ENCODE peak calls at places on chromosomes 2 and 18, in six cellular contexts. X, E, C, I, W and D are unnamed samples.

GRCh38 chr2:88694015-88694414 is 2.5 kb downstream of the RPIA start:
- DNase-seq in W (no peak), C (no peak), E (no peak), I (no peak), X (no peak), D (no peak)

GRCh38 chr18:3281456-3282400 is 19.8 kb downstream of the MYL12B start:
- DNase-seq in X (peak), I (no peak), W (no peak), E (no peak), C (no peak), D (peak)

GRCh38 chr2:224948859-224949258 is 93.4 kb downstream of the DOCK10 start:
- DNase-seq in C (no peak), W (peak), E (no peak), I (no peak), X (peak), D (peak)

GRCh38 chr2:178414266-178415247 is 36.4 kb downstream of the PRKRA start:
- DNase-seq in C (peak), E (peak), I (peak), W (peak), X (peak), D (peak)

GRCh38 chr2:73269686-73270465 is 14.4 kb downstream of the FBXO41 start:
- DNase-seq in X (no peak), W (no peak), C (no peak), E (no peak), I (no peak), D (no peak)

GRCh38 chr2:128600606-128601297 is 282.1 kb upstream of the HS6ST1 start:
- DNase-seq in E (no peak), X (no peak), W (no peak), I (no peak), C (no peak), D (no peak)

GRCh38 chr18:13568443-13569392 is 157.6 kb downstream of the FAM210A start:
- DNase-seq in W (no peak), C (no peak), I (no peak), X (no peak), E (no peak), D (no peak)

GRCh38 chr2:49839818-49840217 is 685.5 kb upstream of the FSHR start:
- DNase-seq in X (no peak), C (no peak), I (no peak), E (no peak), W (no peak), D (no peak)

GRCh38 chr2:86201951-86202692 is 2.9 kb downstream of the MRPL35 start:
- DNase-seq in W (no peak), E (no peak), I (no peak), X (no peak), C (no peak), D (no peak)

GRCh38 chr2:191976436-191976835 is 129.5 kb upstream of the CAVIN2 start:
- DNase-seq in C (peak), W (no peak), X (no peak), I (no peak), E (no peak), D (no peak)

GRCh38 chr18:35661483-35662146 is 80.1 kb downstream of the GALNT1 start:
- DNase-seq in W (no peak), X (no peak), E (no peak), C (no peak), I (no peak), D (no peak)

GRCh38 chr2:99880148-99880983 is 262.0 kb downstream of the AFF3 start:
- DNase-seq in E (no peak), W (no peak), I (no peak), X (peak), C (no peak), D (peak)

GRCh38 chr18:65750421-65751144 is at the start of gene CDH7:
- DNase-seq in I (no peak), C (no peak), E (no peak), W (no peak), X (peak), D (no peak)

GRCh38 chr2:127526142-127526939 is at the start of gene IWS1:
- DNase-seq in E (peak), W (peak), X (peak), I (peak), C (peak), D (peak)
- TF ChIP-seq CTCF in E (peak), W (peak), X (peak), I (peak), C (no peak), D (peak)

GRCh38 chr2:48205137-48205798 is 299.0 kb upstream of the FBXO11 start:
- DNase-seq in C (no peak), W (no peak), E (no peak), X (no peak), I (no peak), D (no peak)
- TF ChIP-seq CTCF in C (no peak), W (peak), E (no peak), X (no peak), I (no peak), D (peak)

DNA sequence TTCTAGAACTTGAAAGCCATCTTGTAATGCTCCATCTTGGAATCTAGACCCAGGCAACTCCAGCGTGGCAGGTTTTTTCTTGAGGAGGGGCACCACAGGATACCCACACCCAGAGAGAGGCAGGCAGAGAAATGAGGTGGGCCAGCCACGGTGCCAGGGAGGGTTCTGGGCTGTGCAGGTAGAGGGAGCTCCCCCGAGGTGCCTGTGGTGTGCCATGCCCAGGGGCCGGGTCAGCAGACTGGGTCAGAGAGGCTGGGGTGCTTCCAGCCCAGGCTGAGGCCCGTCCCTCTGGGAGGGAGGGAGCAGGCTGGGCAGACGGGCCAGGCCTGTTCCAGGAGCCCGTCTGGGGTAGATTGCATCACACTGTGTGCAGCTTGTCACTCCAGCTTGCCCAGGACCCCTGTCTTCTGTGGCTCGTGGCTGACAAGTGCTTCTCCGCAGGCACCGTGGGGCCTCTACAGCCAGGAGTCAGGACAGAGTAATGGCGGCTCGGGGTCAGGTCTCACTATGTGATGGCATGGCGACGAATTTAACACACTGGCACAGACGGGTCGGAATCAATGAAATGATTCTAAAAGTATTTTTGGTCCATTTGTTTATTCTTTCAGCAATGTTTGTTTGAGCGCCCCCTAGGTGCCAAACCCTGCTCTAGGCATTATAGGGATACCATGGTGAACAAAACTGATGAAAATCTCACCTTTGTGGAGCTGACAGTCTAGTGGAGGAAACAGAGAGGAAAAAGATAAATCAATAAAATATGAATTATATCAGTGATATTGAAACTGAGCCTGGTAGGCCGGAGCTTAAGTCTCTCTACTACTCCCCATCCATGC is 144.0 kb downstream of the ACOXL start:
- DNase-seq in E (no peak), C (no peak), X (no peak), W (no peak), I (no peak), D (no peak)
- TF ChIP-seq CTCF in E (no peak), C (no peak), X (no peak), W (no peak), I (no peak), D (peak)

GRCh38 chr2:46564811-46565241 is 85.5 kb downstream of the TMEM247 start:
- DNase-seq in W (no peak), X (no peak), I (no peak), E (no peak), C (no peak), D (no peak)
- TF ChIP-seq CTCF in W (no peak), X (no peak), I (no peak), E (no peak), C (no peak), D (no peak)

GRCh38 chr2:113202305-113203216 is 28.8 kb downstream of the PSD4 start:
- DNase-seq in E (no peak), C (no peak), I (no peak), X (no peak), W (no peak), D (no peak)
- TF ChIP-seq CTCF in E (no peak), C (no peak), I (no peak), X (no peak), W (no peak), D (no peak)